ENCODE peak calls at places on chromosomes 2 and 18, in five cellular contexts. One of them, this sample, is unnamed.

GRCh38 chr2:70070557-70071268 is 16.6 kb upstream of the PCBP1 start:
- DNase-seq in non-pigmented ciliary epithelial cell: no peak
- DNase-seq in GOT3: no peak
- DNase-seq in dorsolateral prefrontal cortex: peak
- DNase-seq in NCI-H446 treated with DMSO at 0.1 percent for 48 hours: peak
- DNase-seq in this sample: peak

GRCh38 chr2:108263425-108263824 is 23.7 kb downstream of the SULT1C3 start:
- DNase-seq in non-pigmented ciliary epithelial cell: no peak
- DNase-seq in GOT3: no peak
- DNase-seq in dorsolateral prefrontal cortex: no peak
- DNase-seq in NCI-H446 treated with DMSO at 0.1 percent for 48 hours: no peak
- DNase-seq in this sample: no peak

GRCh38 chr2:176682278-176682677 is 413.0 kb downstream of the MTX2 start:
- DNase-seq in non-pigmented ciliary epithelial cell: no peak
- DNase-seq in GOT3: no peak
- DNase-seq in dorsolateral prefrontal cortex: no peak
- DNase-seq in NCI-H446 treated with DMSO at 0.1 percent for 48 hours: no peak
- DNase-seq in this sample: no peak

GRCh38 chr2:69734040-69734611 is 7.8 kb upstream of the ANXA4 start:
- DNase-seq in non-pigmented ciliary epithelial cell: no peak
- DNase-seq in GOT3: no peak
- DNase-seq in dorsolateral prefrontal cortex: no peak
- DNase-seq in NCI-H446 treated with DMSO at 0.1 percent for 48 hours: no peak
- DNase-seq in this sample: no peak

GRCh38 chr2:201532686-201533304 is 81.3 kb downstream of the STRADB start:
- DNase-seq in non-pigmented ciliary epithelial cell: peak
- DNase-seq in GOT3: peak
- DNase-seq in dorsolateral prefrontal cortex: no peak
- DNase-seq in NCI-H446 treated with DMSO at 0.1 percent for 48 hours: no peak
- DNase-seq in this sample: no peak

GRCh38 chr18:48574667-48575300 is 36.0 kb downstream of the CTIF start:
- DNase-seq in non-pigmented ciliary epithelial cell: no peak
- DNase-seq in GOT3: no peak
- DNase-seq in dorsolateral prefrontal cortex: no peak
- DNase-seq in NCI-H446 treated with DMSO at 0.1 percent for 48 hours: no peak
- DNase-seq in this sample: no peak

GRCh38 chr2:235709969-235710879 is 216.4 kb downstream of the AGAP1 start:
- DNase-seq in non-pigmented ciliary epithelial cell: no peak
- DNase-seq in GOT3: no peak
- DNase-seq in dorsolateral prefrontal cortex: no peak
- DNase-seq in NCI-H446 treated with DMSO at 0.1 percent for 48 hours: no peak
- DNase-seq in this sample: peak

GRCh38 chr2:191114403-191114886 is 36.3 kb downstream of the STAT4 start:
- DNase-seq in non-pigmented ciliary epithelial cell: no peak
- DNase-seq in GOT3: no peak
- DNase-seq in dorsolateral prefrontal cortex: no peak
- DNase-seq in NCI-H446 treated with DMSO at 0.1 percent for 48 hours: no peak
- DNase-seq in this sample: no peak

GRCh38 chr2:12717191-12717987 is 653 bp downstream of the TRIB2 start:
- DNase-seq in non-pigmented ciliary epithelial cell: no peak
- DNase-seq in GOT3: peak
- DNase-seq in dorsolateral prefrontal cortex: no peak
- DNase-seq in NCI-H446 treated with DMSO at 0.1 percent for 48 hours: no peak
- DNase-seq in this sample: no peak

GRCh38 chr2:30371772-30372373 is 75.2 kb upstream of the LCLAT1 start:
- DNase-seq in non-pigmented ciliary epithelial cell: no peak
- DNase-seq in GOT3: no peak
- DNase-seq in dorsolateral prefrontal cortex: no peak
- DNase-seq in NCI-H446 treated with DMSO at 0.1 percent for 48 hours: no peak
- DNase-seq in this sample: no peak

GRCh38 chr18:32072321-32072720 is 19.4 kb upstream of the RNF138 start:
- DNase-seq in non-pigmented ciliary epithelial cell: no peak
- DNase-seq in GOT3: no peak
- DNase-seq in dorsolateral prefrontal cortex: no peak
- DNase-seq in NCI-H446 treated with DMSO at 0.1 percent for 48 hours: no peak
- DNase-seq in this sample: no peak

GRCh38 chr2:158722266-158723105 is 72.6 kb upstream of the DAPL1 start:
- DNase-seq in non-pigmented ciliary epithelial cell: no peak
- DNase-seq in GOT3: no peak
- DNase-seq in dorsolateral prefrontal cortex: no peak
- DNase-seq in NCI-H446 treated with DMSO at 0.1 percent for 48 hours: no peak
- DNase-seq in this sample: no peak

GRCh38 chr2:144479659-144480058 is 40.3 kb downstream of the ZEB2 start:
- DNase-seq in non-pigmented ciliary epithelial cell: no peak
- DNase-seq in GOT3: no peak
- DNase-seq in dorsolateral prefrontal cortex: no peak
- DNase-seq in NCI-H446 treated with DMSO at 0.1 percent for 48 hours: no peak
- DNase-seq in this sample: no peak

GRCh38 chr2:237465515-237466227 is 21.4 kb upstream of the MLPH start:
- DNase-seq in non-pigmented ciliary epithelial cell: peak
- DNase-seq in GOT3: no peak
- DNase-seq in dorsolateral prefrontal cortex: no peak
- DNase-seq in NCI-H446 treated with DMSO at 0.1 percent for 48 hours: no peak
- DNase-seq in this sample: no peak

GRCh38 chr2:12649602-12650400 is 66.9 kb upstream of the TRIB2 start:
- DNase-seq in non-pigmented ciliary epithelial cell: no peak
- DNase-seq in GOT3: no peak
- DNase-seq in dorsolateral prefrontal cortex: no peak
- DNase-seq in NCI-H446 treated with DMSO at 0.1 percent for 48 hours: no peak
- DNase-seq in this sample: no peak

GRCh38 chr2:226132632-226133215 is 666.9 kb downstream of the IRS1 start:
- DNase-seq in non-pigmented ciliary epithelial cell: no peak
- DNase-seq in GOT3: no peak
- DNase-seq in dorsolateral prefrontal cortex: no peak
- DNase-seq in NCI-H446 treated with DMSO at 0.1 percent for 48 hours: no peak
- DNase-seq in this sample: no peak

This sample was measured in substantia nigra.